ENCODE peak calls at places on chromosomes 16 and 17, in four cellular contexts. N is A549, U is IMR-90, E is HepG2. S is an unnamed sample.

GRCh38 chr17:70820276-70820675 is 650.9 kb downstream of the KCNJ2 start:
- DNase-seq in N (no peak), U (peak), E (no peak), S (no peak)

GRCh38 chr16:79325211-79325610 is 275.3 kb downstream of the MAF start:
- DNase-seq in N (no peak), U (no peak), E (no peak), S (no peak)

GRCh38 chr17:35735036-35735805 is 3.8 kb downstream of the RASL10B start:
- DNase-seq in N (no peak), U (no peak), E (no peak), S (no peak)

GRCh38 chr17:28131592-28131991 is 89.1 kb downstream of the NLK start:
- DNase-seq in N (no peak), U (peak), E (no peak), S (no peak)

GRCh38 chr16:2043980-2044451 is 3.6 kb downstream of the NTHL1 start:
- DNase-seq in N (no peak), U (no peak), E (no peak), S (no peak)

GRCh38 chr16:55480228-55480655 is 1.2 kb downstream of the MMP2 start:
- DNase-seq in N (no peak), U (peak), E (no peak), S (no peak)

GRCh38 chr16:88366032-88366703 is 16.6 kb upstream of the ZNF469 start:
- DNase-seq in N (no peak), U (no peak), E (no peak), S (no peak)

GRCh38 chr16:27703121-27703520 is 153.2 kb downstream of the KATNIP start:
- DNase-seq in N (no peak), U (no peak), E (no peak), S (no peak)

GRCh38 chr17:81228420-81228819 is 5.7 kb upstream of the CEP131 start:
- DNase-seq in N (no peak), U (no peak), E (no peak), S (no peak)

GRCh38 chr17:56934280-56934679 is 20.4 kb upstream of the TRIM25 start:
- DNase-seq in N (no peak), U (no peak), E (no peak), S (no peak)

GRCh38 chr16:55323637-55324490 is at the start of gene IRX6:
- DNase-seq in N (peak), U (no peak), E (no peak), S (peak)

GRCh38 chr16:1009358-1010150 is 28.0 kb downstream of the SOX8 start:
- DNase-seq in N (no peak), U (no peak), E (no peak), S (no peak)

GRCh38 chr17:65576939-65577338 is 15.5 kb upstream of the AXIN2 start:
- DNase-seq in N (no peak), U (no peak), E (no peak), S (no peak)

GRCh38 chr16:65834680-65835079 is 531.8 kb upstream of the CDH5 start:
- DNase-seq in N (no peak), U (no peak), E (no peak), S (no peak)

GRCh38 chr17:55265434-55266021 is 768 bp downstream of the HLF start:
- DNase-seq in N (no peak), U (no peak), E (no peak), S (no peak)

GRCh38 chr17:27824745-27825144 is 24.4 kb upstream of the NOS2 start:
- DNase-seq in N (no peak), U (no peak), E (no peak), S (no peak)

GRCh38 chr17:4786516-4786915 is 352 bp upstream of the VMO1 start:
- DNase-seq in N (no peak), U (no peak), E (no peak), S (no peak)

GRCh38 chr16:57801856-57802634 is at the start of gene KIFC3:
- DNase-seq in N (peak), U (peak), E (peak), S (peak)

GRCh38 chr17:46876353-46876887 is 25.0 kb downstream of the WNT9B start:
- DNase-seq in N (peak), U (no peak), E (peak), S (peak)

GRCh38 chr17:46195939-46196338 is 2.7 kb upstream of the KANSL1 start:
- DNase-seq in N (no peak), U (no peak), E (no peak), S (no peak)

GRCh38 chr17:42311240-42312034 is 23.1 kb downstream of the STAT5A start:
- DNase-seq in N (no peak), U (peak), E (peak), S (peak)

GRCh38 chr16:87562201-87562600 is 40.1 kb upstream of the JPH3 start:
- DNase-seq in N (no peak), U (no peak), E (no peak), S (no peak)

GRCh38 chr17:45246861-45247428 is 14.9 kb downstream of the SPATA32 start:
- DNase-seq in N (peak), U (peak), E (no peak), S (peak)

GRCh38 chr16:11901091-11901490 is 14.7 kb downstream of the GSPT1 start:
- DNase-seq in N (no peak), U (peak), E (no peak), S (no peak)

GRCh38 chr17:34382586-34383224 is 19.7 kb upstream of the CCL1 start:
- DNase-seq in N (no peak), U (no peak), E (no peak), S (no peak)

GRCh38 chr17:21370430-21370829 is 5.7 kb upstream of the KCNJ12 start:
- DNase-seq in N (no peak), U (no peak), E (no peak), S (no peak)

GRCh38 chr17:62819511-62820221 is 11.6 kb upstream of the MARCHF10 start:
- DNase-seq in N (peak), U (peak), E (peak), S (no peak)

GRCh38 chr16:27429330-27429871 is 27.4 kb downstream of the IL21R start:
- DNase-seq in N (no peak), U (no peak), E (no peak), S (no peak)

GRCh38 chr17:7138800-7139381 is 24.3 kb upstream of the ASGR2 start:
- DNase-seq in N (no peak), U (no peak), E (peak), S (no peak)

GRCh38 chr16:62903961-62904502 is 867.8 kb upstream of the CDH8 start:
- DNase-seq in N (no peak), U (no peak), E (no peak), S (no peak)

GRCh38 chr17:75288784-75289121 is 480 bp downstream of the SLC25A19 start:
- DNase-seq in N (no peak), U (no peak), E (peak), S (peak)

GRCh38 chr17:32998111-32998892 is 6.7 kb downstream of the SPACA3 start:
- DNase-seq in N (peak), U (peak), E (peak), S (peak)

DNA sequence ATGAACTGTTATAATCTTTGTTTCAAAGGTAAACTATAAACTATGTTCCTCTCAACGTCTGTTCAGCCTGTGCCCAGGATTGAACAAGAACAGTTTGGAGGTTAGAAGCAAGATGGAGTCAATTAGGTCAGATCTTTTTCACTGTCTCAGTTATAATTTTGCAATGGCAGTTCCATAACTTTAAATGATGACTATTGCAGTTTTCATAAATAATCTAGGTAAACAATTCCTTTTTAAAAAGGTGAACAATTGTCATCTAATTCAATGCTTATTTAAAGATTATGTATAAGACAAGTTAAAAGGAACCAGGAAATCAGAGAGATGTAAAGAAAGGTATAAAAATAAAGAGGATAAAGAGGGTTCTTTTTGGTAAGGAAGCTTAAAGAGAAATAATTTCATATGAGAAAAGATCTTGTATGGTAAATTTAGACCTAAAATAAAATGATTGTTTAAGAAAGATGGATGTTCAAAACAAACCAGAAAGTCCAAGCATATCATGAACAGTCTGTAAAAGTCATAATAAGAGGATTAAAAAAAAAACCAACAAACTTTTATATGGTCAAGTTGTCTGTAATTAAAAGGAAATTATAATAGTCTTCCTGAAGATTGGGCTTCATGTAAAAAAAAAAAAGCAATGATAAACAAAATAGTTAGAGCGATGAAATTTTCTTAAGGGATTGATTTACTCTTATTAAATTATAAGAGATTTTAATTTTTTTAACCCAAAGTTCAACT is 6.1 kb downstream of the KRTAP4-9 start:
- DNase-seq in N (no peak), U (no peak), E (no peak), S (no peak)
- TF ChIP-seq MAZ in N (no peak), U (no peak), E (no peak), S (no peak)

GRCh38 chr16:70453891-70454220 is 539 bp upstream of the FCSK start:
- DNase-seq in N (no peak), U (no peak), E (no peak), S (no peak)

GRCh38 chr16:70454221-70455034 is at the start of gene FCSK:
- DNase-seq in N (peak), U (peak), E (peak), S (peak)

GRCh38 chr16:70457446-70457845 is 3.1 kb downstream of the FCSK start:
- DNase-seq in N (no peak), U (no peak), E (no peak), S (no peak)

GRCh38 chr16:70453117-70453890 is 1.1 kb upstream of the FCSK start:
- DNase-seq in N (no peak), U (no peak), E (no peak), S (no peak)

DNA sequence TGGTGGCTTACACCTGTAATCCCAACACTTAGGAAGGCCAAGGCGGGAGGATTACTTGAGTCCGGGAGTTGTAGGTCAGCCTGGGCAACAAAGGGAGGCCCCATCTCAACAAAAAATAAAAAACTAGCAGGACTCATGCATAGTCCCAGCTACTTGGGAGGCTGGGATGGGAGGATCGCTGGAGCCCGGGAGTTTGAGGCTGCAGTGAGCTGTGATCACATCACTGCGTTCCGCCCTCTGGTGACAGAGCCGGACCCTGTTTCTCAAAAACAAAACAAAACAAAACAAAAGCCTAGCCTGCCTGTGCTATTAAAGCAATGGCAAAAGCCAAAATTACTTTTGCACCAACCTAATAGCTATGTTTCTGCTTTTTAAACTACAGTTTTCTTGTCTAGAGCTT is 1.5 kb downstream of the FCSK start:
- DNase-seq in N (peak), U (no peak), E (no peak), S (peak)
- TF ChIP-seq MAZ in N (no peak), U (no peak), E (no peak), S (no peak)

GRCh38 chr17:77110006-77110374 is 30.8 kb upstream of the SEC14L1 start:
- DNase-seq in N (no peak), U (peak), E (no peak), S (no peak)
- TF ChIP-seq MAZ in N (no peak), U (no peak), E (no peak), S (no peak)

GRCh38 chr17:31442860-31443259 is 51.4 kb downstream of the RAB11FIP4 start:
- DNase-seq in N (no peak), U (no peak), E (no peak), S (no peak)
- TF ChIP-seq MAZ in N (no peak), U (no peak), E (no peak), S (no peak)

DNA sequence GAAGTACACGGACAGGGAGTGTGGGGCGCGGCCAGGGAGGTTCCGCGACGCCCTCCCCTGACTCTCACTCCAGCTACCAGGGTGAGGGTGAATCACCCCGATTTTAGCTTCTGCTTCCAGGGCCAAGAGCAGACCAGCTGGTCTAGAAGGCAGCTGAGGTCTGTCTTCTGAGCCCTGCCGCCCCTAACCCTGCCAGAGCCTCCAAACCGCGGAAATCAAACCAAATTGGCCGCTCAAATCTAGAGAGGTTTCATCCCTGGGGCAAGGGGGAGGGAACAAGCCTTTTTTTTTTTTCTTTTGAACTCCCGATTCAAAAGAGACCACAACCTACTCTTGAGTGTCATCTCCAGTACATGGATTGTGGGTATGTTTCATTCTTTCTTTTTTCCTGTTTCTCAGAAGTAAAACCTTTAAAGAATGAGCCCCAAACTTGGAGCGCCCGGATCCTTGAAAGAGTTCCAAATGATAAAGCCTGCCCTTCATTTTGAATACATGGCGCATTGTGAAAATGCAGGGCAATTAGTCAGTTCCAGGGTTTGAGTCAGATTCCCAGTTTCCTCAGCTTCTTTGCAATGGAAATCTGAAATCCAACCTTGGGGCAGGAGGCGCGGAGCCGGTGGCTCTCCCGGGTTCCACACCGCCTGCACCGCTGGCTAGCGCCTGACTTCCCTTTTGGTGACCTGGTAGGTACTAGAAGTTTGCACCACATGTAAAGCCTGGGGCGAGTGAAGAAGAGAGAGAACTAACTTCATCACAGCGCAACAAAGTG is 16.5 kb upstream of the ZFHX3 start:
- DNase-seq in N (no peak), U (peak), E (no peak), S (no peak)
- TF ChIP-seq MAZ in N (no peak), U (no peak), E (no peak), S (no peak)

GRCh38 chr17:44220211-44221071 is 966 bp upstream of the UBTF start:
- DNase-seq in N (peak), U (peak), E (no peak), S (peak)

GRCh38 chr17:44218344-44219125 is 940 bp downstream of the UBTF start:
- DNase-seq in N (peak), U (peak), E (peak), S (peak)

GRCh38 chr17:44219636-44220210 is at the start of gene UBTF:
- DNase-seq in N (peak), U (peak), E (peak), S (peak)

GRCh38 chr17:44217738-44218343 is 1.6 kb downstream of the UBTF start:
- DNase-seq in N (no peak), U (no peak), E (no peak), S (peak)

GRCh38 chr17:44219126-44219635 is 294 bp downstream of the UBTF start:
- DNase-seq in N (peak), U (peak), E (peak), S (no peak)
- TF ChIP-seq MAZ in N (peak), U (peak), E (peak), S (peak)

GRCh38 chr17:64130559-64131001 is 636 bp upstream of the ERN1 start:
- DNase-seq in N (no peak), U (peak), E (no peak), S (no peak)

GRCh38 chr17:64126918-64127317 is 3.0 kb downstream of the ERN1 start:
- DNase-seq in N (no peak), U (peak), E (no peak), S (no peak)

GRCh38 chr17:64129765-64130558 is at the start of gene ERN1:
- DNase-seq in N (peak), U (peak), E (peak), S (peak)

GRCh38 chr17:64129515-64129764 is 504 bp downstream of the ERN1 start:
- DNase-seq in N (no peak), U (no peak), E (no peak), S (no peak)

DNA sequence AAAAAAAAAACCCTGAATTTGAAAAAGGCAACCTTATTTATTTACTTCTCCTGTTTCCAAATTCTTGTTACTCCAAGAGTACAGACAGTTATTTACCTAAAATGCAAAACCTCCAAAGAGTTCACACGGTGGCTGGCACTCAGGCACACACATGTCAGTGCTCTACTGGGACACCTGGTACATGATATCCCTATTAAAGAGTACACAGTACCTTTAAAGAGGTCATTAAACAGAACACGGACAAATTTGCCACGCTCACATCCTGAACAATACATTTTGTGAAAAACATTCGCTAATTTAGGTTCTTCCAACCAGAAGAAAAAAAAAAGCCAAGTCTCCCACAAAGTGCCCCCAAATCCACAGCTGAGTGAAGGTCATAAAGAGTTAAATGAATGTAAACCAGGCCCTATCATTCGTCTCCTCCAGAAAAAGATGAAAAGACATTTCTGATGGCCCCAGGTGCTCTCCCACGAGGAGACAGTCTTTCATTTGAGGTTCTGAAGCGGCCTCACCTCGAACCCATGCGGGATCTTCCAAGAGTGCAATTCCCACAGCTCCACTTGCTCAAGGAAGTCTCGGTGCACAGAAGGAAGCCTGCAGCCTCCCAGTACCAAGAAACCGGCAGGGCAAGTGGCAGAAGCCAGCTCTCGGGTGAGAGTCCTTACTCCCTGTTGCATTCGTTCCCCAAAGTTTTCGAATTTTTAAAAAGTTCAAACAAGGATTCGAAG is 993 bp downstream of the ERN1 start:
- DNase-seq in N (peak), U (no peak), E (no peak), S (peak)
- TF ChIP-seq MAZ in N (no peak), U (no peak), E (no peak), S (no peak)

GRCh38 chr17:50611639-50612038 is 23.0 kb upstream of the ABCC3 start:
- DNase-seq in N (no peak), U (peak), E (no peak), S (no peak)
- TF ChIP-seq MAZ in N (no peak), U (no peak), E (no peak), S (no peak)